ENCODE peak calls at places on chromosomes 16 and 17, in ten cellular contexts. P, R, K, J, G, A, D, E, W and M are unnamed samples.

GRCh38 chr16:66270333-66270927 is 96.1 kb upstream of the CDH5 start:
- DNase-seq in P (peak; percentile 58), R (peak; percentile 91), K (peak; percentile 85), J (peak; percentile 54), G (peak; percentile 52), A (peak; percentile 71), D (peak; percentile 40), E (peak; percentile 80), W (peak; percentile 67), M (peak; percentile 91)

GRCh38 chr17:44283374-44284023 is 15.6 kb upstream of the SLC4A1 start:
- DNase-seq in P (no peak), R (no peak), K (no peak), J (no peak), G (no peak), A (no peak), D (no peak), E (no peak), W (no peak), M (no peak)

GRCh38 chr16:11203111-11203623 is 52.8 kb downstream of the SOCS1 start:
- DNase-seq in P (no peak), R (no peak), K (no peak), J (no peak), G (no peak), A (no peak), D (no peak), E (no peak), W (no peak), M (no peak)

GRCh38 chr16:57041182-57042156 is 50.9 kb upstream of the CPNE2 start:
- DNase-seq in P (no peak), R (no peak), K (no peak), J (no peak), G (no peak), A (no peak), D (no peak), E (no peak), W (no peak), M (no peak)

GRCh38 chr17:65638221-65638940 is 76.9 kb upstream of the AXIN2 start:
- DNase-seq in P (no peak), R (peak; percentile 14), K (no peak), J (peak; percentile 84), G (no peak), A (no peak), D (no peak), E (no peak), W (no peak), M (no peak)

GRCh38 chr16:75244225-75244792 is 7.1 kb downstream of the BCAR1 start:
- DNase-seq in P (no peak), R (no peak), K (no peak), J (peak; percentile 72), G (no peak), A (no peak), D (no peak), E (no peak), W (peak; percentile 56), M (peak; percentile 86)

GRCh38 chr17:72635034-72635654 is 457.3 kb downstream of the SLC39A11 start:
- DNase-seq in P (no peak), R (no peak), K (no peak), J (no peak), G (no peak), A (no peak), D (no peak), E (no peak), W (no peak), M (no peak)

GRCh38 chr17:20997711-20998570 is 44.9 kb downstream of the USP22 start:
- DNase-seq in P (no peak), R (peak; percentile 65), K (no peak), J (no peak), G (no peak), A (no peak), D (no peak), E (no peak), W (no peak), M (no peak)

GRCh38 chr16:11949527-11949926 is 7.7 kb upstream of the NPIPB2 start:
- DNase-seq in P (peak; percentile 28), R (peak; percentile 79), K (peak; percentile 55), J (peak; percentile 47), G (no peak), A (peak; percentile 35), D (peak; percentile 16), E (no peak), W (peak; percentile 54), M (no peak)

GRCh38 chr16:1763521-1764511 is 7.5 kb downstream of the NME3 start:
- DNase-seq in P (no peak), R (peak; percentile 86), K (no peak), J (no peak), G (no peak), A (peak; percentile 36), D (no peak), E (no peak), W (no peak), M (no peak)

GRCh38 chr17:20172378-20172775 is 163.2 kb downstream of the SPECC1 start:
- DNase-seq in P (no peak), R (peak; percentile 50), K (no peak), J (no peak), G (no peak), A (no peak), D (no peak), E (no peak), W (no peak), M (no peak)

GRCh38 chr16:1494129-1494640 is 1.0 kb downstream of the TELO2 start:
- DNase-seq in P (no peak), R (peak; percentile 63), K (peak; percentile 69), J (peak; percentile 69), G (no peak), A (peak; percentile 61), D (no peak), E (peak; percentile 43), W (no peak), M (peak; percentile 89)

GRCh38 chr17:81398855-81399451 is 3.7 kb downstream of the BAHCC1 start:
- DNase-seq in P (no peak), R (peak; percentile 48), K (no peak), J (no peak), G (no peak), A (no peak), D (no peak), E (no peak), W (no peak), M (peak; percentile 59)

GRCh38 chr17:48438662-48439061 is 8.6 kb upstream of the SKAP1 start:
- DNase-seq in P (no peak), R (no peak), K (no peak), J (no peak), G (no peak), A (no peak), D (no peak), E (no peak), W (no peak), M (no peak)

GRCh38 chr16:31200821-31201510 is 1.6 kb downstream of the PYCARD start:
- DNase-seq in P (no peak), R (peak; percentile 70), K (no peak), J (no peak), G (no peak), A (no peak), D (no peak), E (no peak), W (no peak), M (peak; percentile 66)

GRCh38 chr17:2929881-2930533 is 133.4 kb downstream of the OR1D5 start:
- DNase-seq in P (peak; percentile 19), R (peak; percentile 86), K (peak; percentile 83), J (peak; percentile 39), G (peak; percentile 10), A (peak; percentile 33), D (peak; percentile 41), E (no peak), W (no peak), M (no peak)

GRCh38 chr17:47952181-47953021 is 5.3 kb downstream of the PRR15L start:
- DNase-seq in P (no peak), R (no peak), K (no peak), J (no peak), G (no peak), A (no peak), D (peak; percentile 72), E (no peak), W (peak; percentile 57), M (no peak)

GRCh38 chr16:53915452-53916160 is 211.7 kb downstream of the FTO start:
- DNase-seq in P (no peak), R (no peak), K (no peak), J (no peak), G (no peak), A (no peak), D (no peak), E (no peak), W (no peak), M (no peak)

GRCh38 chr17:7632492-7632894 is 2.6 kb downstream of the SHBG start:
- DNase-seq in P (peak; percentile 54), R (peak; percentile 81), K (peak; percentile 79), J (peak; percentile 54), G (no peak), A (peak; percentile 43), D (peak; percentile 45), E (no peak), W (no peak), M (no peak)

GRCh38 chr17:7133916-7134315 is 19.3 kb upstream of the ASGR2 start:
- DNase-seq in P (no peak), R (peak; percentile 27), K (no peak), J (no peak), G (no peak), A (no peak), D (no peak), E (no peak), W (no peak), M (peak; percentile 58)

GRCh38 chr17:19948100-19948943 is 29.3 kb downstream of the AKAP10 start:
- DNase-seq in P (no peak), R (no peak), K (peak; percentile 21), J (no peak), G (no peak), A (no peak), D (no peak), E (no peak), W (no peak), M (no peak)

GRCh38 chr16:49464093-49464492 is 90.5 kb downstream of the C16orf78 start:
- DNase-seq in P (no peak), R (no peak), K (no peak), J (no peak), G (no peak), A (peak; percentile 2), D (no peak), E (no peak), W (no peak), M (no peak)
- H3K4me3 ChIP-seq in P (no peak overlapping the region), R (no peak overlapping the region), K (no peak overlapping the region), J (no peak overlapping the region), G (no peak overlapping the region), A (no peak overlapping the region), D (no peak overlapping the region), E (no peak overlapping the region), W (no peak overlapping the region), M (no peak overlapping the region)

GRCh38 chr17:79647456-79647915 is 36.6 kb upstream of the RBFOX3 start:
- DNase-seq in P (no peak), R (no peak), K (no peak), J (no peak), G (no peak), A (no peak), D (no peak), E (no peak), W (no peak), M (no peak)
- H3K27ac ChIP-seq in P (no peak overlapping the region), R (no peak overlapping the region), K (no peak overlapping the region), J (no peak overlapping the region), G (no peak overlapping the region), A (no peak overlapping the region), D (no peak overlapping the region), E (no peak overlapping the region), W (no peak overlapping the region), M (no peak overlapping the region)

GRCh38 chr16:78505544-78506371 is 406.3 kb downstream of the WWOX start:
- DNase-seq in P (no peak), R (peak; percentile 16), K (no peak), J (no peak), G (no peak), A (peak; percentile 33), D (peak; percentile 47), E (peak; percentile 91), W (peak; percentile 70), M (peak; percentile 92)
- H3K4me3 ChIP-seq in P (no peak overlapping the region), R (no peak overlapping the region), K (no peak overlapping the region), J (no peak overlapping the region), G (no peak overlapping the region), A (no peak overlapping the region), D (no peak overlapping the region), E (peak overlapping the region; percentile 19), W (no peak overlapping the region), M (no peak overlapping the region)

GRCh38 chr16:69762843-69763556 is 868 bp downstream of the WWP2 start:
- DNase-seq in P (no peak), R (peak; percentile 44), K (no peak), J (peak; percentile 49), G (no peak), A (no peak), D (no peak), E (no peak), W (no peak), M (no peak)
- H3K27ac ChIP-seq in P (peak overlapping the region; percentile 55), R (peak overlapping the region; percentile 94), K (peak overlapping the region; percentile 80), J (peak overlapping the region; percentile 78), G (peak overlapping the region; percentile 84), A (peak overlapping the region; percentile 71), D (peak overlapping the region; percentile 64), E (peak overlapping the region; percentile 82), W (peak overlapping the region; percentile 95), M (peak overlapping the region; percentile 95)